ENCODE peak calls at places on chromosomes 1 and 21, in eight cellular contexts. One of them, this sample, is unnamed.

GRCh38 chr1:70462611-70463010 is 51.5 kb downstream of the CTH start:
- DNase-seq in stimulated activated naive CD4-positive, alpha-beta T cell: no peak
- DNase-seq in brain microvascular endothelial cell: no peak
- DNase-seq in Right ventricle myocardium superior: no peak
- DNase-seq in OCI-LY7: no peak
- DNase-seq in RKO: no peak
- DNase-seq in stimulated activated CD4-positive, alpha-beta T cell treated with anti-CD3 and anti-CD28 coated beads, Interleukin-1b, Interleukin-23, amount 100 ng/mL, for 1 hour: no peak
- DNase-seq in NCI-H1417: no peak
- DNase-seq in this sample: peak; percentile 43

GRCh38 chr1:230823421-230823820 is 44.9 kb downstream of the C1orf198 start:
- DNase-seq in OCI-LY7: no peak
- DNase-seq in Right ventricle myocardium superior: peak; percentile 53
- DNase-seq in stimulated activated naive CD4-positive, alpha-beta T cell: no peak
- DNase-seq in brain microvascular endothelial cell: no peak
- DNase-seq in RKO: no peak
- DNase-seq in NCI-H1417: no peak
- DNase-seq in stimulated activated CD4-positive, alpha-beta T cell treated with anti-CD3 and anti-CD28 coated beads, Interleukin-1b, Interleukin-23, amount 100 ng/mL, for 1 hour: no peak
- DNase-seq in this sample: peak; percentile 60

GRCh38 chr1:211813590-211813989 is 17.0 kb downstream of the LPGAT1 start:
- DNase-seq in NCI-H1417: no peak
- DNase-seq in stimulated activated naive CD4-positive, alpha-beta T cell: no peak
- DNase-seq in OCI-LY7: no peak
- DNase-seq in Right ventricle myocardium superior: peak; percentile 80
- DNase-seq in brain microvascular endothelial cell: no peak
- DNase-seq in stimulated activated CD4-positive, alpha-beta T cell treated with anti-CD3 and anti-CD28 coated beads, Interleukin-1b, Interleukin-23, amount 100 ng/mL, for 1 hour: no peak
- DNase-seq in RKO: no peak
- DNase-seq in this sample: peak; percentile 83

GRCh38 chr1:17742590-17742989 is 12.5 kb upstream of the ACTL8 start:
- DNase-seq in brain microvascular endothelial cell: no peak
- DNase-seq in stimulated activated naive CD4-positive, alpha-beta T cell: no peak
- DNase-seq in RKO: no peak
- DNase-seq in stimulated activated CD4-positive, alpha-beta T cell treated with anti-CD3 and anti-CD28 coated beads, Interleukin-1b, Interleukin-23, amount 100 ng/mL, for 1 hour: no peak
- DNase-seq in OCI-LY7: no peak
- DNase-seq in Right ventricle myocardium superior: no peak
- DNase-seq in NCI-H1417: no peak
- DNase-seq in this sample: peak; percentile 78

GRCh38 chr1:41381691-41382530 is 20.7 kb downstream of the FOXO6 start:
- DNase-seq in stimulated activated naive CD4-positive, alpha-beta T cell: peak; percentile 14
- DNase-seq in NCI-H1417: peak; percentile 87
- DNase-seq in brain microvascular endothelial cell: no peak
- DNase-seq in stimulated activated CD4-positive, alpha-beta T cell treated with anti-CD3 and anti-CD28 coated beads, Interleukin-1b, Interleukin-23, amount 100 ng/mL, for 1 hour: peak; percentile 11
- DNase-seq in RKO: peak; percentile 63
- DNase-seq in Right ventricle myocardium superior: peak; percentile 72
- DNase-seq in OCI-LY7: no peak
- DNase-seq in this sample: no peak

GRCh38 chr1:29786791-29787732 is 550.7 kb downstream of the PTPRU start:
- DNase-seq in stimulated activated CD4-positive, alpha-beta T cell treated with anti-CD3 and anti-CD28 coated beads, Interleukin-1b, Interleukin-23, amount 100 ng/mL, for 1 hour: no peak
- DNase-seq in OCI-LY7: no peak
- DNase-seq in stimulated activated naive CD4-positive, alpha-beta T cell: no peak
- DNase-seq in brain microvascular endothelial cell: no peak
- DNase-seq in NCI-H1417: no peak
- DNase-seq in Right ventricle myocardium superior: no peak
- DNase-seq in RKO: no peak
- DNase-seq in this sample: no peak

GRCh38 chr21:39004776-39005605 is 178.3 kb downstream of the PSMG1 start:
- DNase-seq in stimulated activated CD4-positive, alpha-beta T cell treated with anti-CD3 and anti-CD28 coated beads, Interleukin-1b, Interleukin-23, amount 100 ng/mL, for 1 hour: no peak
- DNase-seq in stimulated activated naive CD4-positive, alpha-beta T cell: no peak
- DNase-seq in OCI-LY7: peak; percentile 31
- DNase-seq in RKO: no peak
- DNase-seq in Right ventricle myocardium superior: peak; percentile 83
- DNase-seq in NCI-H1417: peak; percentile 51
- DNase-seq in brain microvascular endothelial cell: no peak
- DNase-seq in this sample: peak; percentile 76

GRCh38 chr1:93847811-93848288 is 31.2 kb downstream of the DNTTIP2 start:
- DNase-seq in OCI-LY7: peak; percentile 68
- DNase-seq in stimulated activated naive CD4-positive, alpha-beta T cell: peak; percentile 75
- DNase-seq in NCI-H1417: peak; percentile 93
- DNase-seq in RKO: peak; percentile 87
- DNase-seq in Right ventricle myocardium superior: peak; percentile 80
- DNase-seq in stimulated activated CD4-positive, alpha-beta T cell treated with anti-CD3 and anti-CD28 coated beads, Interleukin-1b, Interleukin-23, amount 100 ng/mL, for 1 hour: peak; percentile 34
- DNase-seq in brain microvascular endothelial cell: peak; percentile 68
- DNase-seq in this sample: peak; percentile 69

GRCh38 chr21:43287974-43288755 is 119.4 kb downstream of the CRYAA start:
- DNase-seq in stimulated activated naive CD4-positive, alpha-beta T cell: no peak
- DNase-seq in Right ventricle myocardium superior: peak; percentile 40
- DNase-seq in OCI-LY7: no peak
- DNase-seq in stimulated activated CD4-positive, alpha-beta T cell treated with anti-CD3 and anti-CD28 coated beads, Interleukin-1b, Interleukin-23, amount 100 ng/mL, for 1 hour: no peak
- DNase-seq in brain microvascular endothelial cell: peak; percentile 7
- DNase-seq in RKO: no peak
- DNase-seq in NCI-H1417: no peak
- DNase-seq in this sample: no peak

GRCh38 chr21:45871616-45872236 is 109.8 kb upstream of the COL6A1 start:
- DNase-seq in stimulated activated CD4-positive, alpha-beta T cell treated with anti-CD3 and anti-CD28 coated beads, Interleukin-1b, Interleukin-23, amount 100 ng/mL, for 1 hour: no peak
- DNase-seq in brain microvascular endothelial cell: no peak
- DNase-seq in RKO: no peak
- DNase-seq in Right ventricle myocardium superior: no peak
- DNase-seq in stimulated activated naive CD4-positive, alpha-beta T cell: no peak
- DNase-seq in OCI-LY7: no peak
- DNase-seq in NCI-H1417: no peak
- DNase-seq in this sample: no peak

GRCh38 chr1:209650454-209650853 is 1.8 kb downstream of the LAMB3 start:
- DNase-seq in RKO: no peak
- DNase-seq in stimulated activated CD4-positive, alpha-beta T cell treated with anti-CD3 and anti-CD28 coated beads, Interleukin-1b, Interleukin-23, amount 100 ng/mL, for 1 hour: no peak
- DNase-seq in NCI-H1417: no peak
- DNase-seq in OCI-LY7: no peak
- DNase-seq in stimulated activated naive CD4-positive, alpha-beta T cell: no peak
- DNase-seq in Right ventricle myocardium superior: no peak
- DNase-seq in brain microvascular endothelial cell: no peak
- DNase-seq in this sample: no peak

GRCh38 chr1:95380909-95381308 is 146.9 kb downstream of the RWDD3 start:
- DNase-seq in NCI-H1417: no peak
- DNase-seq in stimulated activated CD4-positive, alpha-beta T cell treated with anti-CD3 and anti-CD28 coated beads, Interleukin-1b, Interleukin-23, amount 100 ng/mL, for 1 hour: no peak
- DNase-seq in Right ventricle myocardium superior: no peak
- DNase-seq in OCI-LY7: no peak
- DNase-seq in stimulated activated naive CD4-positive, alpha-beta T cell: no peak
- DNase-seq in RKO: no peak
- DNase-seq in brain microvascular endothelial cell: no peak
- DNase-seq in this sample: no peak

GRCh38 chr1:162712317-162713029 is 78.0 kb upstream of the HSD17B7 start:
- DNase-seq in stimulated activated naive CD4-positive, alpha-beta T cell: no peak
- DNase-seq in brain microvascular endothelial cell: no peak
- DNase-seq in Right ventricle myocardium superior: no peak
- DNase-seq in stimulated activated CD4-positive, alpha-beta T cell treated with anti-CD3 and anti-CD28 coated beads, Interleukin-1b, Interleukin-23, amount 100 ng/mL, for 1 hour: no peak
- DNase-seq in RKO: no peak
- DNase-seq in OCI-LY7: no peak
- DNase-seq in NCI-H1417: no peak
- DNase-seq in this sample: no peak

GRCh38 chr1:165068716-165069115 is 287.8 kb downstream of the LMX1A start:
- DNase-seq in stimulated activated naive CD4-positive, alpha-beta T cell: no peak
- DNase-seq in NCI-H1417: peak; percentile 13
- DNase-seq in Right ventricle myocardium superior: no peak
- DNase-seq in stimulated activated CD4-positive, alpha-beta T cell treated with anti-CD3 and anti-CD28 coated beads, Interleukin-1b, Interleukin-23, amount 100 ng/mL, for 1 hour: no peak
- DNase-seq in OCI-LY7: no peak
- DNase-seq in brain microvascular endothelial cell: no peak
- DNase-seq in RKO: no peak
- DNase-seq in this sample: no peak

GRCh38 chr21:38848187-38848609 is 42.5 kb downstream of the ETS2 start:
- DNase-seq in brain microvascular endothelial cell: no peak
- DNase-seq in OCI-LY7: no peak
- DNase-seq in RKO: no peak
- DNase-seq in Right ventricle myocardium superior: peak; percentile 65
- DNase-seq in NCI-H1417: no peak
- DNase-seq in stimulated activated CD4-positive, alpha-beta T cell treated with anti-CD3 and anti-CD28 coated beads, Interleukin-1b, Interleukin-23, amount 100 ng/mL, for 1 hour: no peak
- DNase-seq in stimulated activated naive CD4-positive, alpha-beta T cell: no peak
- DNase-seq in this sample: peak; percentile 87

GRCh38 chr1:163406787-163407186 is 85.0 kb downstream of the NUF2 start:
- DNase-seq in stimulated activated naive CD4-positive, alpha-beta T cell: no peak
- DNase-seq in brain microvascular endothelial cell: no peak
- DNase-seq in RKO: no peak
- DNase-seq in Right ventricle myocardium superior: no peak
- DNase-seq in stimulated activated CD4-positive, alpha-beta T cell treated with anti-CD3 and anti-CD28 coated beads, Interleukin-1b, Interleukin-23, amount 100 ng/mL, for 1 hour: no peak
- DNase-seq in NCI-H1417: peak; percentile 64
- DNase-seq in OCI-LY7: no peak
- DNase-seq in this sample: peak; percentile 2

GRCh38 chr1:162500805-162501204 is 3.2 kb downstream of the UHMK1 start:
- DNase-seq in stimulated activated CD4-positive, alpha-beta T cell treated with anti-CD3 and anti-CD28 coated beads, Interleukin-1b, Interleukin-23, amount 100 ng/mL, for 1 hour: no peak
- DNase-seq in stimulated activated naive CD4-positive, alpha-beta T cell: no peak
- DNase-seq in OCI-LY7: no peak
- DNase-seq in Right ventricle myocardium superior: no peak
- DNase-seq in RKO: no peak
- DNase-seq in brain microvascular endothelial cell: no peak
- DNase-seq in NCI-H1417: no peak
- DNase-seq in this sample: no peak

GRCh38 chr1:225878282-225878681 is 3.9 kb downstream of the TMEM63A start:
- DNase-seq in RKO: no peak
- DNase-seq in OCI-LY7: no peak
- DNase-seq in stimulated activated naive CD4-positive, alpha-beta T cell: no peak
- DNase-seq in NCI-H1417: no peak
- DNase-seq in brain microvascular endothelial cell: no peak
- DNase-seq in Right ventricle myocardium superior: peak; percentile 23
- DNase-seq in stimulated activated CD4-positive, alpha-beta T cell treated with anti-CD3 and anti-CD28 coated beads, Interleukin-1b, Interleukin-23, amount 100 ng/mL, for 1 hour: no peak
- DNase-seq in this sample: no peak

GRCh38 chr1:150164224-150164623 is 14.5 kb downstream of the PLEKHO1 start:
- DNase-seq in RKO: no peak
- DNase-seq in stimulated activated naive CD4-positive, alpha-beta T cell: no peak
- DNase-seq in Right ventricle myocardium superior: peak; percentile 71
- DNase-seq in brain microvascular endothelial cell: no peak
- DNase-seq in stimulated activated CD4-positive, alpha-beta T cell treated with anti-CD3 and anti-CD28 coated beads, Interleukin-1b, Interleukin-23, amount 100 ng/mL, for 1 hour: no peak
- DNase-seq in NCI-H1417: no peak
- DNase-seq in OCI-LY7: no peak
- DNase-seq in this sample: no peak

GRCh38 chr1:181255270-181255929 is 166.9 kb downstream of the IER5 start:
- DNase-seq in brain microvascular endothelial cell: peak; percentile 71
- DNase-seq in stimulated activated CD4-positive, alpha-beta T cell treated with anti-CD3 and anti-CD28 coated beads, Interleukin-1b, Interleukin-23, amount 100 ng/mL, for 1 hour: no peak
- DNase-seq in NCI-H1417: no peak
- DNase-seq in OCI-LY7: no peak
- DNase-seq in RKO: peak; percentile 81
- DNase-seq in stimulated activated naive CD4-positive, alpha-beta T cell: no peak
- DNase-seq in Right ventricle myocardium superior: peak; percentile 43
- DNase-seq in this sample: peak; percentile 100

GRCh38 chr1:55542901-55543504 is 327.8 kb upstream of the USP24 start:
- DNase-seq in Right ventricle myocardium superior: no peak
- DNase-seq in RKO: no peak
- DNase-seq in brain microvascular endothelial cell: peak; percentile 46
- DNase-seq in NCI-H1417: no peak
- DNase-seq in stimulated activated CD4-positive, alpha-beta T cell treated with anti-CD3 and anti-CD28 coated beads, Interleukin-1b, Interleukin-23, amount 100 ng/mL, for 1 hour: no peak
- DNase-seq in OCI-LY7: no peak
- DNase-seq in stimulated activated naive CD4-positive, alpha-beta T cell: no peak
- DNase-seq in this sample: peak; percentile 86

GRCh38 chr1:116508090-116508983 is 62.5 kb downstream of the CD58 start:
- DNase-seq in stimulated activated naive CD4-positive, alpha-beta T cell: no peak
- DNase-seq in NCI-H1417: no peak
- DNase-seq in RKO: no peak
- DNase-seq in brain microvascular endothelial cell: no peak
- DNase-seq in OCI-LY7: no peak
- DNase-seq in Right ventricle myocardium superior: no peak
- DNase-seq in stimulated activated CD4-positive, alpha-beta T cell treated with anti-CD3 and anti-CD28 coated beads, Interleukin-1b, Interleukin-23, amount 100 ng/mL, for 1 hour: no peak
- DNase-seq in this sample: no peak

GRCh38 chr21:36261459-36261858 is 58.5 kb upstream of the MORC3 start:
- DNase-seq in stimulated activated naive CD4-positive, alpha-beta T cell: no peak
- DNase-seq in OCI-LY7: no peak
- DNase-seq in RKO: no peak
- DNase-seq in brain microvascular endothelial cell: no peak
- DNase-seq in stimulated activated CD4-positive, alpha-beta T cell treated with anti-CD3 and anti-CD28 coated beads, Interleukin-1b, Interleukin-23, amount 100 ng/mL, for 1 hour: no peak
- DNase-seq in Right ventricle myocardium superior: no peak
- DNase-seq in NCI-H1417: no peak
- DNase-seq in this sample: no peak

GRCh38 chr1:151728151-151728711 is 6.9 kb downstream of the RIIAD1 start:
- DNase-seq in NCI-H1417: no peak
- DNase-seq in OCI-LY7: no peak
- DNase-seq in Right ventricle myocardium superior: no peak
- DNase-seq in brain microvascular endothelial cell: peak; percentile 25
- DNase-seq in RKO: no peak
- DNase-seq in stimulated activated CD4-positive, alpha-beta T cell treated with anti-CD3 and anti-CD28 coated beads, Interleukin-1b, Interleukin-23, amount 100 ng/mL, for 1 hour: no peak
- DNase-seq in stimulated activated naive CD4-positive, alpha-beta T cell: no peak
- DNase-seq in this sample: peak; percentile 74

GRCh38 chr1:115495603-115496002 is 146.2 kb upstream of the VANGL1 start:
- DNase-seq in stimulated activated naive CD4-positive, alpha-beta T cell: no peak
- DNase-seq in RKO: no peak
- DNase-seq in stimulated activated CD4-positive, alpha-beta T cell treated with anti-CD3 and anti-CD28 coated beads, Interleukin-1b, Interleukin-23, amount 100 ng/mL, for 1 hour: no peak
- DNase-seq in NCI-H1417: no peak
- DNase-seq in OCI-LY7: no peak
- DNase-seq in brain microvascular endothelial cell: peak; percentile 53
- DNase-seq in Right ventricle myocardium superior: no peak
- DNase-seq in this sample: no peak

GRCh38 chr1:156805766-156806511 is 10.7 kb downstream of the SH2D2A start:
- DNase-seq in stimulated activated CD4-positive, alpha-beta T cell treated with anti-CD3 and anti-CD28 coated beads, Interleukin-1b, Interleukin-23, amount 100 ng/mL, for 1 hour: no peak
- DNase-seq in stimulated activated naive CD4-positive, alpha-beta T cell: no peak
- DNase-seq in RKO: no peak
- DNase-seq in NCI-H1417: no peak
- DNase-seq in OCI-LY7: no peak
- DNase-seq in Right ventricle myocardium superior: peak; percentile 68
- DNase-seq in brain microvascular endothelial cell: no peak
- DNase-seq in this sample: peak; percentile 96

GRCh38 chr1:57124768-57125446 is 159.1 kb upstream of the C8B start:
- DNase-seq in stimulated activated CD4-positive, alpha-beta T cell treated with anti-CD3 and anti-CD28 coated beads, Interleukin-1b, Interleukin-23, amount 100 ng/mL, for 1 hour: no peak
- DNase-seq in brain microvascular endothelial cell: peak; percentile 44
- DNase-seq in NCI-H1417: no peak
- DNase-seq in RKO: peak; percentile 20
- DNase-seq in OCI-LY7: no peak
- DNase-seq in Right ventricle myocardium superior: no peak
- DNase-seq in stimulated activated naive CD4-positive, alpha-beta T cell: no peak
- DNase-seq in this sample: no peak

GRCh38 chr1:7209340-7209739 is 424.1 kb downstream of the CAMTA1 start:
- DNase-seq in RKO: no peak
- DNase-seq in NCI-H1417: no peak
- DNase-seq in stimulated activated CD4-positive, alpha-beta T cell treated with anti-CD3 and anti-CD28 coated beads, Interleukin-1b, Interleukin-23, amount 100 ng/mL, for 1 hour: no peak
- DNase-seq in Right ventricle myocardium superior: no peak
- DNase-seq in OCI-LY7: no peak
- DNase-seq in stimulated activated naive CD4-positive, alpha-beta T cell: no peak
- DNase-seq in brain microvascular endothelial cell: no peak
- DNase-seq in this sample: no peak

GRCh38 chr1:41840592-41841246 is 78.0 kb downstream of the HIVEP3 start:
- DNase-seq in Right ventricle myocardium superior: peak; percentile 62
- DNase-seq in NCI-H1417: peak; percentile 37
- DNase-seq in RKO: no peak
- DNase-seq in OCI-LY7: no peak
- DNase-seq in brain microvascular endothelial cell: no peak
- DNase-seq in stimulated activated CD4-positive, alpha-beta T cell treated with anti-CD3 and anti-CD28 coated beads, Interleukin-1b, Interleukin-23, amount 100 ng/mL, for 1 hour: no peak
- DNase-seq in stimulated activated naive CD4-positive, alpha-beta T cell: no peak
- DNase-seq in this sample: no peak

GRCh38 chr1:151612506-151613274 is 840 bp downstream of the SNX27 start:
- DNase-seq in stimulated activated naive CD4-positive, alpha-beta T cell: no peak
- DNase-seq in NCI-H1417: peak; percentile 54
- DNase-seq in brain microvascular endothelial cell: no peak
- DNase-seq in Right ventricle myocardium superior: peak; percentile 43
- DNase-seq in OCI-LY7: peak; percentile 30
- DNase-seq in RKO: peak; percentile 49
- DNase-seq in stimulated activated CD4-positive, alpha-beta T cell treated with anti-CD3 and anti-CD28 coated beads, Interleukin-1b, Interleukin-23, amount 100 ng/mL, for 1 hour: peak; percentile 7
- DNase-seq in this sample: no peak

GRCh38 chr21:42233067-42233981 is 14.4 kb downstream of the ABCG1 start:
- DNase-seq in brain microvascular endothelial cell: peak; percentile 18
- DNase-seq in RKO: no peak
- DNase-seq in stimulated activated CD4-positive, alpha-beta T cell treated with anti-CD3 and anti-CD28 coated beads, Interleukin-1b, Interleukin-23, amount 100 ng/mL, for 1 hour: peak; percentile 43
- DNase-seq in NCI-H1417: peak; percentile 41
- DNase-seq in OCI-LY7: peak; percentile 97
- DNase-seq in stimulated activated naive CD4-positive, alpha-beta T cell: peak; percentile 62
- DNase-seq in Right ventricle myocardium superior: peak; percentile 88
- DNase-seq in this sample: peak; percentile 66

GRCh38 chr21:32817206-32817605 is 45.7 kb upstream of the PAXBP1 start:
- DNase-seq in NCI-H1417: no peak
- DNase-seq in RKO: no peak
- DNase-seq in OCI-LY7: no peak
- DNase-seq in Right ventricle myocardium superior: no peak
- DNase-seq in brain microvascular endothelial cell: no peak
- DNase-seq in stimulated activated naive CD4-positive, alpha-beta T cell: no peak
- DNase-seq in stimulated activated CD4-positive, alpha-beta T cell treated with anti-CD3 and anti-CD28 coated beads, Interleukin-1b, Interleukin-23, amount 100 ng/mL, for 1 hour: no peak
- DNase-seq in this sample: no peak

GRCh38 chr1:41902125-41902524 is 16.6 kb downstream of the HIVEP3 start:
- DNase-seq in stimulated activated CD4-positive, alpha-beta T cell treated with anti-CD3 and anti-CD28 coated beads, Interleukin-1b, Interleukin-23, amount 100 ng/mL, for 1 hour: no peak
- DNase-seq in RKO: no peak
- DNase-seq in brain microvascular endothelial cell: peak; percentile 78
- DNase-seq in NCI-H1417: no peak
- DNase-seq in Right ventricle myocardium superior: no peak
- DNase-seq in stimulated activated naive CD4-positive, alpha-beta T cell: no peak
- DNase-seq in OCI-LY7: no peak
- DNase-seq in this sample: peak; percentile 79

GRCh38 chr1:41289196-41289595 is 47.1 kb upstream of the SCMH1 start:
- DNase-seq in stimulated activated CD4-positive, alpha-beta T cell treated with anti-CD3 and anti-CD28 coated beads, Interleukin-1b, Interleukin-23, amount 100 ng/mL, for 1 hour: no peak
- DNase-seq in Right ventricle myocardium superior: no peak
- DNase-seq in RKO: no peak
- DNase-seq in NCI-H1417: no peak
- DNase-seq in OCI-LY7: no peak
- DNase-seq in brain microvascular endothelial cell: no peak
- DNase-seq in stimulated activated naive CD4-positive, alpha-beta T cell: no peak
- DNase-seq in this sample: no peak

This sample was measured in fibroblast of the aortic adventitia.